ENCODE peak calls at places on chromosomes 12 and 14, in ten cellular contexts. S, W, T, J, D, R, N, Z, I and U are unnamed samples.

GRCh38 chr12:22101749-22102243 is 55.8 kb downstream of the CMAS start:
- DNase-seq in S (no peak), W (no peak), T (peak; percentile 20), J (no peak), D (no peak), R (peak; percentile 5), N (no peak), Z (no peak), I (no peak), U (peak; percentile 82)

GRCh38 chr12:120055231-120055630 is 61.3 kb downstream of the RAB35 start:
- DNase-seq in S (no peak), W (no peak), T (no peak), J (no peak), D (no peak), R (no peak), N (no peak), Z (no peak), I (no peak), U (no peak)

GRCh38 chr14:84421611-84422010 is 1108.3 kb upstream of the FLRT2 start:
- DNase-seq in S (no peak), W (no peak), T (no peak), J (no peak), D (no peak), R (no peak), N (no peak), Z (no peak), I (no peak), U (no peak)

GRCh38 chr14:91884664-91885063 is 17.3 kb upstream of the TC2N start:
- DNase-seq in S (no peak), W (no peak), T (no peak), J (no peak), D (no peak), R (no peak), N (no peak), Z (no peak), I (no peak), U (no peak)

GRCh38 chr12:67646775-67647174 is 1.8 kb upstream of the DYRK2 start:
- DNase-seq in S (no peak), W (no peak), T (no peak), J (no peak), D (no peak), R (no peak), N (no peak), Z (no peak), I (no peak), U (no peak)

GRCh38 chr14:93234798-93235197 is 27.7 kb downstream of the UBR7 start:
- DNase-seq in S (no peak), W (no peak), T (no peak), J (no peak), D (no peak), R (peak; percentile 91), N (no peak), Z (no peak), I (no peak), U (no peak)

GRCh38 chr12:43832506-43833168 is 3.2 kb upstream of the TMEM117 start:
- DNase-seq in S (no peak), W (no peak), T (no peak), J (no peak), D (no peak), R (no peak), N (no peak), Z (no peak), I (no peak), U (no peak)

GRCh38 chr12:56724660-56724988 is 475 bp downstream of the NACA start:
- DNase-seq in S (no peak), W (no peak), T (no peak), J (no peak), D (no peak), R (no peak), N (no peak), Z (no peak), I (no peak), U (no peak)

GRCh38 chr14:100286484-100287191 is 19.6 kb downstream of the SLC25A29 start:
- DNase-seq in S (no peak), W (no peak), T (no peak), J (no peak), D (no peak), R (no peak), N (peak; percentile 10), Z (no peak), I (no peak), U (no peak)

GRCh38 chr12:110165540-110166159 is 41.5 kb downstream of the IFT81 start:
- DNase-seq in S (no peak), W (no peak), T (no peak), J (no peak), D (peak; percentile 47), R (no peak), N (no peak), Z (no peak), I (no peak), U (no peak)

GRCh38 chr12:103197725-103198388 is 240.4 kb downstream of the ASCL1 start:
- DNase-seq in S (no peak), W (peak; percentile 29), T (no peak), J (no peak), D (no peak), R (no peak), N (no peak), Z (no peak), I (no peak), U (no peak)

GRCh38 chr14:92914087-92914656 is 8.8 kb upstream of the CHGA start:
- DNase-seq in S (peak; percentile 10), W (no peak), T (peak; percentile 28), J (peak; percentile 81), D (peak; percentile 25), R (no peak), N (peak; percentile 77), Z (no peak), I (peak; percentile 13), U (peak; percentile 58)

GRCh38 chr12:51475543-51475942 is 50.9 kb downstream of the SLC4A8 start:
- DNase-seq in S (no peak), W (no peak), T (no peak), J (no peak), D (no peak), R (no peak), N (no peak), Z (no peak), I (no peak), U (no peak)

GRCh38 chr12:113152835-113153814 is 3.6 kb downstream of the CFAP73 start:
- DNase-seq in S (peak; percentile 63), W (peak; percentile 56), T (peak; percentile 79), J (peak; percentile 97), D (peak; percentile 49), R (peak; percentile 55), N (peak; percentile 72), Z (peak; percentile 58), I (peak; percentile 49), U (peak; percentile 90)

GRCh38 chr12:105433804-105434203 is 103.3 kb downstream of the C12orf75 start:
- DNase-seq in S (no peak), W (no peak), T (no peak), J (no peak), D (no peak), R (peak; percentile 77), N (no peak), Z (no peak), I (no peak), U (no peak)

GRCh38 chr14:74548881-74549280 is 55.3 kb downstream of the ISCA2 start:
- DNase-seq in S (no peak), W (no peak), T (no peak), J (no peak), D (no peak), R (no peak), N (no peak), Z (no peak), I (no peak), U (no peak)

GRCh38 chr14:92316937-92317336 is 6.0 kb upstream of the SLC24A4 start:
- DNase-seq in S (no peak), W (no peak), T (no peak), J (no peak), D (peak; percentile 79), R (no peak), N (no peak), Z (no peak), I (no peak), U (peak; percentile 60)

GRCh38 chr14:64684091-64684490 is 20.1 kb upstream of the PLEKHG3 start:
- DNase-seq in S (no peak), W (no peak), T (no peak), J (no peak), D (no peak), R (no peak), N (no peak), Z (no peak), I (no peak), U (no peak)

GRCh38 chr12:21913823-21914222 is 27.4 kb downstream of the ABCC9 start:
- DNase-seq in S (no peak), W (no peak), T (no peak), J (no peak), D (no peak), R (no peak), N (no peak), Z (no peak), I (no peak), U (no peak)

GRCh38 chr14:105911006-105911847 is 384.8 kb downstream of the TMEM121 start:
- DNase-seq in S (no peak), W (no peak), T (no peak), J (no peak), D (no peak), R (no peak), N (no peak), Z (no peak), I (no peak), U (no peak)